ENCODE peak calls at places on chromosomes 4 and X, in nine cellular contexts. J is GM12891; F is B cell; I is Jurkat, Clone E6-1; M is T-helper 2 cell; T is neural progenitor cell; G is uterus; V is CD4-positive, CD25-positive, alpha-beta regulatory T cell; W is GM03348. U is an unnamed sample.
A peak's percentile ranks its signal among the peaks of the same experiment; 100 is the strongest.

GRCh38 chrX:53085661-53086229 is 3.6 kb downstream of the TSPYL2 start:
- DNase-seq in J (no peak), F (no peak), I (no peak), M (peak; percentile 55), T (no peak), G (no peak), V (peak; percentile 37), W (no peak), U (no peak)

GRCh38 chrX:148878371-148878770 is 378.0 kb downstream of the AFF2 start:
- DNase-seq in J (no peak), F (no peak), I (no peak), M (no peak), T (no peak), G (no peak), V (no peak), W (peak; percentile 15), U (no peak)

GRCh38 chr4:7399433-7400234 is 35.1 kb downstream of the PSAPL1 start:
- DNase-seq in J (no peak), F (no peak), I (no peak), M (no peak), T (no peak), G (peak; percentile 6), V (no peak), W (no peak), U (no peak)

GRCh38 chrX:76029385-76029784 is 143.5 kb upstream of the PBDC1 start:
- DNase-seq in J (no peak), F (no peak), I (no peak), M (no peak), T (no peak), G (no peak), V (no peak), W (no peak), U (no peak)

GRCh38 chrX:47311857-47312774 is 58.3 kb upstream of the ZNF157 start:
- DNase-seq in J (peak; percentile 14), F (no peak), I (peak; percentile 20), M (peak; percentile 75), T (peak; percentile 59), G (peak; percentile 62), V (peak; percentile 44), W (peak; percentile 67), U (peak; percentile 4)

GRCh38 chrX:153063315-153063714 is 7.0 kb downstream of the PNMA3 start:
- DNase-seq in J (no peak), F (no peak), I (no peak), M (no peak), T (no peak), G (no peak), V (no peak), W (peak; percentile 18), U (no peak)

GRCh38 chrX:48960291-48960690 is 2.9 kb upstream of the OTUD5 start:
- DNase-seq in J (no peak), F (no peak), I (no peak), M (no peak), T (no peak), G (no peak), V (no peak), W (no peak), U (no peak)

GRCh38 chr4:145011636-145012035 is 86.4 kb downstream of the ANAPC10 start:
- DNase-seq in J (no peak), F (no peak), I (no peak), M (no peak), T (no peak), G (no peak), V (no peak), W (no peak), U (no peak)

GRCh38 chr4:174055344-174055743 is 228.1 kb downstream of the FBXO8 start:
- DNase-seq in J (no peak), F (no peak), I (no peak), M (no peak), T (no peak), G (no peak), V (no peak), W (no peak), U (no peak)

GRCh38 chr4:85828295-85828910 is 353.5 kb downstream of the ARHGAP24 start:
- DNase-seq in J (no peak), F (no peak), I (no peak), M (no peak), T (no peak), G (no peak), V (no peak), W (peak; percentile 27), U (no peak)